ENCODE peak calls at places on chromosome 22, in seven cellular contexts. P, B, S, A, V, X and K are unnamed samples.

GRCh38 chr22:48894804-48895250 is 932.8 kb downstream of the BRD1 start:
- DNase-seq in P (no peak), X (no peak), B (no peak), A (no peak), V (no peak), S (no peak), K (no peak)

GRCh38 chr22:41047741-41048140 is 44.7 kb upstream of the EP300 start:
- DNase-seq in V (no peak), X (no peak), B (no peak), S (no peak), A (no peak), P (no peak), K (no peak)

GRCh38 chr22:30159561-30160353 is 79.5 kb downstream of the HORMAD2 start:
- DNase-seq in S (no peak), X (no peak), A (no peak), B (peak), V (no peak), P (no peak), K (peak)

GRCh38 chr22:50399751-50400331 is 56.7 kb downstream of the PPP6R2 start:
- DNase-seq in V (peak), P (peak), A (peak), S (peak), B (peak), X (no peak), K (peak)

GRCh38 chr22:35397095-35397904 is 2.6 kb upstream of the MCM5 start:
- DNase-seq in V (no peak), P (no peak), B (peak), A (no peak), X (no peak), S (no peak), K (no peak)

GRCh38 chr22:20550851-20551744 is 43.7 kb downstream of the MED15 start:
- DNase-seq in V (no peak), P (no peak), X (peak), A (no peak), B (no peak), S (no peak), K (no peak)

GRCh38 chr22:48872271-48873260 is 955.1 kb downstream of the BRD1 start:
- DNase-seq in V (no peak), S (no peak), X (no peak), B (no peak), A (no peak), P (no peak), K (no peak)

GRCh38 chr22:46370584-46371373 is 35.3 kb downstream of the TRMU start:
- DNase-seq in P (no peak), V (no peak), B (peak), S (no peak), A (no peak), X (no peak), K (no peak)

GRCh38 chr22:20624161-20624616 is 116.8 kb downstream of the MED15 start:
- DNase-seq in S (no peak), V (no peak), B (no peak), P (no peak), A (no peak), X (peak), K (no peak)

GRCh38 chr22:32020117-32020516 is 22.9 kb upstream of the SLC5A1 start:
- DNase-seq in A (no peak), V (no peak), S (no peak), P (peak), B (peak), X (no peak), K (no peak)

GRCh38 chr22:30830907-30831306 is 136.2 kb downstream of the OSBP2 start:
- DNase-seq in P (peak), X (no peak), S (no peak), A (no peak), V (no peak), B (no peak), K (no peak)

DNA sequence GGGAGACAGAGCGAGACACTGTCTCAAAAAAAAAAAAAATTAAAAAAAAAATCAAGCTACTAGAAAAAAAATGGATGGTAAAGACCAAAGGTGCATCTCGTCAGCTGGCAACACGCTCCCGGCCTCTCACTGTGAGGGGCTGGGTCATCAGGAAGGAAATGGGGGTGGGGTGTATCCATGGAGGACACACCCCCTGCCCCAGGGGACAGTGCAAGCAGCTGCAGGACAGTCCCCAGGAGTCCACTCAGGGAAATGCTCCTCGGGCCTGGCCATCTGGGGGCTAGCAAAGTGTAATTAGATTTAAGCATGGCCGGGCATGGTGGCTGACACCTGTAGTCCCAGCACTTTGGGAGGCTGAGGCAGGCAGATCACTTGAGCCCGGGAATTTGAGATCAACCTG is 23.1 kb downstream of the TTLL1 start:
- DNase-seq in A (no peak), S (no peak), X (no peak), B (no peak), V (no peak), P (no peak), K (no peak)
- TF ChIP-seq JUND in A (no peak), S (no peak), X (no peak), B (no peak), V (no peak), P (no peak), K (no peak)

GRCh38 chr22:23289851-23290724 is 109.8 kb downstream of the BCR start:
- DNase-seq in X (no peak), A (peak), B (peak), P (no peak), V (peak), S (peak), K (peak)

GRCh38 chr22:23294221-23294620 is 113.9 kb downstream of the BCR start:
- DNase-seq in X (no peak), A (no peak), B (no peak), V (no peak), S (no peak), P (no peak), K (no peak)

GRCh38 chr22:23293720-23294119 is 113.4 kb downstream of the BCR start:
- DNase-seq in X (no peak), B (no peak), P (no peak), A (no peak), S (no peak), V (no peak), K (no peak)

GRCh38 chr22:23291806-23292452 is 111.6 kb downstream of the BCR start:
- DNase-seq in S (no peak), B (no peak), X (peak), A (no peak), V (no peak), P (no peak), K (no peak)

DNA sequence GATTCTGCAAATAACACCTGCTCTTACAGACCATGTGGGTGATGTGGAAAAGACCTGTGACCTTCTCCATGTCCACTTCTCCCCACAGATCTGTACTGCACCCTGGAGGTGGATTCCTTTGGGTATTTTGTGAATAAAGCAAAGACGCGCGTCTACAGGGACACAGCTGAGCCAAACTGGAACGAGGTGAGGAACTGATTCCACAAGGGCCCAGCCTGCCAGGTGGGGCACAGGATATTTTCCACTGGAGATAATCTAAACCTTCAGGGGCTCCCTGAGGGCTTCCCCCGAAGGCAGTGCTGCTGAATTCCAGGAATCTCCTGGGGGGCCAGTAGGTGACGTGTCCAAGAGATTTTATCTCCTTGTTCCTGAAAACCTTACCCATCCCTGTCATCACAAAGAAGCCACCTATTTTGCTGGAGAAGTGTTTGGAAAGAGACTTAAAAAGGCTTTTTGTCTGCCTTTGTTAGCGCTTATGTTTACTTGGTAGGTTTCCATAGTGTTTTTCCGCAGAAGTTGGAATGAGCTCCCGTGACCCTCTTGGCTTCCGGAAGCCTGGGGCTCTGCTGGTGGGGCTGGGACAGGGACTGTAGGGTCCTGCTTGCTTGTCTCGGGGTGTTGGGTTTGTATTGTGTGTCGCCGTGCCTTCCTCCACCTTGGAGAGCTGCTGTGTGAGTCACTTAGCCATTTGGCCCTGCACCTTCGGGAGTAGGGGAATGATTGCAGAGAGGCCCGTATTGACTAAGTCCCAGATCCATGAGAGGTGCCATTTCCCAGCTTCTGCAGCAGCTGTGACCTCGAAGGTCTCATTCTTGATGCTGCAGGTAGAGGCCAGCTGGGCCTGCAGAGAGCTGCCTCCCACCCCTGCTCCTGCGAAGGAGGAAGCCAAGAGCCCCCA is 112.4 kb downstream of the BCR start:
- DNase-seq in X (no peak), V (no peak), A (no peak), P (no peak), B (no peak), S (no peak), K (no peak)
- TF ChIP-seq JUND in X (no peak), V (no peak), A (no peak), P (no peak), B (no peak), S (no peak), K (no peak)

GRCh38 chr22:19514831-19515565 is 9.2 kb downstream of the CLDN5 start:
- DNase-seq in V (no peak), B (no peak), P (no peak), X (no peak), A (no peak), S (no peak), K (no peak)
- TF ChIP-seq JUND in V (no peak), B (no peak), P (no peak), X (no peak), A (no peak), S (no peak), K (no peak)

DNA sequence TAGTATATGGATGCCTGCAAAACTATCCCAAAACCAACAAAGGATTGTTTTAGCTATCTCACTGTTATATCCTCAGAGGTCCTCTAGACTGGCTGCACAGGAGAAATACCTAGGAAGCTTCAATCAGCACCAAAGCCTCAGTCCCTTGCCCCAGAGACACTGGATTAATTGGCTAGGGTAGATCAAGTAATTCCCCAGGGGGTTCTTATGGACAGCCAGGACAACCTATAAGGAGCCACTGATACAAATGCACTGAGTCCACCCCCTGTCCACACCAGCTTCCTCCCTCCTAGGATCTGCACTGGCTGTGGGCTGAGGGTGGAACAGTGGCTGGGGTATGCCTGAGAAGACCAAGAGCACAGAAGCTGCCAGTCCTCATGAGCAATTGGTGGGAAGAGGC is 16.3 kb downstream of the ADORA2A start:
- DNase-seq in A (no peak), S (no peak), P (no peak), B (no peak), V (no peak), X (no peak), K (no peak)
- TF ChIP-seq JUND in A (no peak), S (no peak), P (no peak), B (no peak), V (no peak), X (no peak), K (no peak)

DNA sequence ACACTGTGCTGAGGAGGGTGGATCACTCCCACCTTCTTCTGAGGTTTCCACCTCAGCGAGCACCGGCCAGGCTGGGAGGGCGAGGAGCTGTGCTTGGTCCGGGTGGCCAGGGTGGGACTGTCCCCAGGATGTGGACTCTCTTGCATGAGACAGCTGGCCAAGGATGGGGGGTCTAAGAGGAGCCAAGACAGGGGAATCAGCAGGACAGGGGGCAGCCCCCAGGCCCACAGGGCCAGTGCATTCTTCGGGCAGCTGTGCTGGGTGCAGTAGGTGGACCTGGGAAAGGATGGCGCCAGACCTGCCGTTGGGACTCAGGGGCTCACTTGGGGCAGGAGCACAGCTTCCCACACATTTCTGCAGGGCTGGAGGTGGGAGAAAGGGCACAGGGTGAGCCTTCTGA is 9.5 kb downstream of the APOBEC3A start:
- DNase-seq in S (no peak), B (no peak), A (no peak), V (no peak), P (no peak), X (no peak), K (no peak)
- TF ChIP-seq JUND in S (no peak), B (no peak), A (no peak), V (no peak), P (no peak), X (no peak), K (no peak)

GRCh38 chr22:22813126-22814075 is 74.2 kb upstream of the IGLL5 start:
- DNase-seq in V (no peak), B (no peak), S (no peak), X (no peak), A (no peak), P (no peak), K (no peak)

GRCh38 chr22:22811016-22812009 is 76.3 kb upstream of the IGLL5 start:
- DNase-seq in X (no peak), S (no peak), P (no peak), A (no peak), V (no peak), B (no peak), K (no peak)

GRCh38 chr22:22810471-22810870 is 77.1 kb upstream of the IGLL5 start:
- DNase-seq in A (no peak), S (no peak), V (no peak), X (no peak), B (no peak), P (no peak), K (no peak)

GRCh38 chr22:22810018-22810427 is 77.6 kb upstream of the IGLL5 start:
- DNase-seq in S (peak), V (no peak), B (peak), P (peak), X (no peak), A (peak), K (no peak)

GRCh38 chr22:22812031-22812905 is 75.3 kb upstream of the IGLL5 start:
- DNase-seq in S (no peak), P (no peak), X (no peak), A (no peak), V (no peak), B (no peak), K (no peak)
- TF ChIP-seq JUND in S (no peak), P (no peak), X (no peak), A (no peak), V (no peak), B (no peak), K (no peak)

GRCh38 chr22:25494774-25495173 is 69.7 kb upstream of the GRK3 start:
- DNase-seq in B (no peak), A (no peak), V (no peak), X (peak), S (no peak), P (no peak), K (no peak)

GRCh38 chr22:25493794-25494193 is 70.7 kb upstream of the GRK3 start:
- DNase-seq in P (no peak), V (no peak), B (no peak), X (no peak), S (no peak), A (no peak), K (no peak)

GRCh38 chr22:25495286-25495685 is 69.2 kb upstream of the GRK3 start:
- DNase-seq in A (no peak), S (no peak), V (no peak), B (no peak), X (no peak), P (no peak), K (no peak)

GRCh38 chr22:25496396-25497064 is 67.9 kb upstream of the GRK3 start:
- DNase-seq in A (no peak), B (no peak), V (no peak), P (no peak), X (no peak), S (no peak), K (no peak)

GRCh38 chr22:25497269-25497668 is 67.2 kb upstream of the GRK3 start:
- DNase-seq in B (no peak), X (no peak), V (no peak), P (no peak), S (no peak), A (no peak), K (no peak)
- TF ChIP-seq JUND in B (no peak), X (no peak), V (no peak), P (no peak), S (no peak), A (no peak), K (no peak)

DNA sequence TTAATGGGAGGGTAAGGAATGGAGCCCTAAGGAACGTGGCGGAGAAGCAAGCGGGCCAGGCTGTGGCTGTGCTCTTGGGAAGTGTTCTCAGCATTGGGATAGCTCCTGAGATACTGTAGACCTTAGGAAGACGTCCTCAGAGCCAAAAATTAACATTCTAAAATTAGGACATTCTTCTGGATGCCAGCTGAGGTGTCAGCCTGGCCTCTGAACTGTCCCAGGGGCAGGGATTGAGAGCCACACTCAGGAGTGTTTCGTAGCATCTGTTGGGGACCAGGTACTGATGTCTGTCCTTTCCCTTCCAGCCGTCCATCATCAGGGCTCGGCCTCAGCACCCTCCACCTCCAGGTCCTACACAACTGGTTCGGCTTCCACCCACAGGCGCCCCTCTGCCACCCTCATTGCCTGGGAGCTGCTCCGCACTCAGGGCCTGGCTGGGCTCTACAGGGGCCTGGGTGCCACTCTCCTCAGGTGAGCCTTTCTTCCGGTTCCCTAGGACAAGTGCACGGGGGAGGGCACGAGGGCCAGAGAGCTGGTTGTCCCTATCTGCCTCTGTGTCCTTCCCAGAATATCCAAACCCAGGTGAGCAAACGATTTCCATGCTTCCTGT is 23.6 kb downstream of the SLC25A18 start:
- DNase-seq in P (no peak), X (no peak), A (no peak), B (no peak), S (no peak), V (no peak), K (no peak)
- TF ChIP-seq JUND in P (no peak), X (no peak), A (no peak), B (no peak), S (no peak), V (no peak), K (no peak)

DNA sequence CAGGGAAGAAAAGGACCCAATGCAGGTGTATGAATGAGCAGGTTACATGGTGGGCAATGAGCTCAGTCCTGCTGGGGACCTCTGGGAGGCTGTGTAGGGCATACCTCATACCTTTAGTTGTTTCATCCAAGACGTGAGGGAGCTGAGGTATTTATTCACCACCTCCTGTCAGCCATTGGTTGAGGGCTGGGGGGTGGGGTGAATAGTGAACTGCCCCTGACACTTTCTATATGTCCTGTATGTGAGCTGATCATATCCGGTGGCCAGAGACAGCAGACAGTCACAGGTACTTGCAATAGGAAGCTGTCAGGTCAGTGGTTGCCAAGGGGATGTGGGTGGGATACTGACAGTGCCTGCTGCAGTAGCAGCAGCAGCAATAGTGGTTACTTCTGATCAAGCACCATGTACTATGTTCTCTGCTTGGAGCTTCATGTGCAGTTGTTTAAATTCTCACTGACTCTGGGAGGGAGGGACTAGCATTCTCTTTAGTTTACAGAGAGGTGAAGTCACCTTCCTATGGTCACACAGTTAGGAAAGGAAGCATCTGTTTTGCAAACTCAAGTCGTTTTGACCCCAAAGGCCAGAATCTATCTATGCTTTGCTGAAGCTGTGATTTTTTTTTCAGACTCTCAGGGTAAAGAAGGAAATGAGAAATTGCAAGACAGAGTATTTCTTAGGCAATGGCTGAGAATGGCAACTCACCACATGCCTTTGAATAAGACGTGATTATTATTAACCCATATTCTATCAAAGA is 54.0 kb downstream of the MIAT start:
- DNase-seq in B (no peak), X (peak), V (no peak), S (no peak), P (no peak), A (no peak), K (no peak)
- TF ChIP-seq JUND in B (no peak), X (no peak), V (no peak), S (no peak), P (no peak), A (no peak), K (no peak)